ENCODE peak calls at places on chromosomes 11 and 22, in nine cellular contexts. N is sigmoid colon; K is lower lobe of right lung; H is HFFc6; T is AG10803; V is Peyer's patch; J is breast epithelium; O is H9; C is CD8-positive, alpha-beta T cell. G is an unnamed sample.

GRCh38 chr11:119373917-119374631 is 7.4 kb downstream of the USP2 start:
- DNase-seq in N (no peak), V (no peak), O (peak; percentile 88), H (peak; percentile 66), J (peak; percentile 73), T (peak; percentile 72), C (peak; percentile 47), K (no peak), G (peak; percentile 72)

GRCh38 chr11:123129920-123130319 is 65.1 kb downstream of the CLMP start:
- DNase-seq in N (no peak), T (peak; percentile 82), O (no peak), C (no peak), V (no peak), J (no peak), H (peak; percentile 83), K (no peak), G (no peak)

GRCh38 chr11:124676386-124676785 is 2.7 kb downstream of the SPA17 start:
- DNase-seq in C (no peak), H (peak; percentile 38), V (no peak), T (peak; percentile 55), N (no peak), O (no peak), K (no peak), J (no peak), G (no peak)

GRCh38 chr22:40426671-40427070 is 56.3 kb downstream of the SGSM3 start:
- DNase-seq in K (no peak), O (no peak), C (no peak), J (peak; percentile 51), V (no peak), N (peak; percentile 64), T (peak; percentile 57), H (no peak), G (no peak)

GRCh38 chr22:19514831-19515565 is 9.2 kb downstream of the CLDN5 start:
- DNase-seq in C (no peak), K (no peak), T (no peak), O (no peak), V (no peak), H (no peak), J (no peak), N (no peak), G (no peak)

GRCh38 chr11:15843309-15843857 is 513.0 kb downstream of the SOX6 start:
- DNase-seq in V (no peak), J (no peak), O (peak; percentile 31), H (no peak), N (no peak), T (no peak), C (no peak), K (no peak), G (no peak)

GRCh38 chr11:259374-259773 is 18.8 kb upstream of the NLRP6 start:
- DNase-seq in O (no peak), H (no peak), N (no peak), C (no peak), J (no peak), V (no peak), K (no peak), T (no peak), G (no peak)

GRCh38 chr11:77506857-77507256 is 33.0 kb upstream of the PAK1 start:
- DNase-seq in K (no peak), V (no peak), C (peak; percentile 9), N (no peak), O (no peak), J (no peak), T (no peak), H (peak; percentile 24), G (no peak)

GRCh38 chr11:32141886-32142546 is 51.1 kb downstream of the RCN1 start:
- DNase-seq in K (no peak), H (no peak), V (no peak), N (no peak), J (no peak), O (no peak), T (no peak), C (no peak), G (no peak)

GRCh38 chr11:7281083-7281482 is 29.4 kb downstream of the SYT9 start:
- DNase-seq in K (no peak), T (no peak), H (no peak), N (no peak), V (no peak), J (no peak), O (no peak), C (no peak), G (no peak)

GRCh38 chr11:102971766-102972165 is 16.2 kb upstream of the MMP13 start:
- DNase-seq in C (no peak), O (no peak), N (no peak), J (no peak), V (no peak), K (no peak), H (peak; percentile 53), T (peak; percentile 93), G (no peak)

GRCh38 chr11:105046898-105047579 is 1.9 kb upstream of the CARD16 start:
- DNase-seq in H (peak; percentile 98), K (no peak), N (peak; percentile 74), O (no peak), C (no peak), V (no peak), J (no peak), T (peak; percentile 99), G (no peak)

DNA sequence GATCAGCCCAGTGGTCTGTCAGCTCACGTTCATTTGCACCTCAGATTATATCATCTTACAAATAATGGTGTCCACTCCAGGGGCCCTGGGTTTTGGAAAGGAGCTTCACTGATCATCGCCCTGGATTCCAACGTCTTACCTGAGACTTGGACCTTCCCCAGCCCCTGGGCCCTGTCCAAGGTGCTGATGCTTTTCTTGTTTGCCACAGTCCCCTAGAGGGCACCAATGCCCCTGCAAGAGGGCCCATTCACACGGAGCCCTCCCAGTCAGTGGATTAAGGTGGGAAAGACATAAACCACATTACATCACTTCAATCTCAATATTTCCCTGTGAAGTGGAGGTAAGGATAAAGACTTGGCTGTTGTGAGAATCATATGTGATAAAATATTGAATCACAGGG is 167.2 kb downstream of the BUD13 start:
- DNase-seq in C (no peak), K (no peak), T (no peak), N (peak; percentile 20), H (no peak), J (peak; percentile 57), O (peak; percentile 86), V (no peak), G (peak; percentile 66)
- TF ChIP-seq CTCF in C (no peak), K (peak; percentile 10), T (peak; percentile 31), N (no peak), H (peak; percentile 28), J (no peak), O (peak; percentile 80), V (no peak), G (peak; percentile 33)

DNA sequence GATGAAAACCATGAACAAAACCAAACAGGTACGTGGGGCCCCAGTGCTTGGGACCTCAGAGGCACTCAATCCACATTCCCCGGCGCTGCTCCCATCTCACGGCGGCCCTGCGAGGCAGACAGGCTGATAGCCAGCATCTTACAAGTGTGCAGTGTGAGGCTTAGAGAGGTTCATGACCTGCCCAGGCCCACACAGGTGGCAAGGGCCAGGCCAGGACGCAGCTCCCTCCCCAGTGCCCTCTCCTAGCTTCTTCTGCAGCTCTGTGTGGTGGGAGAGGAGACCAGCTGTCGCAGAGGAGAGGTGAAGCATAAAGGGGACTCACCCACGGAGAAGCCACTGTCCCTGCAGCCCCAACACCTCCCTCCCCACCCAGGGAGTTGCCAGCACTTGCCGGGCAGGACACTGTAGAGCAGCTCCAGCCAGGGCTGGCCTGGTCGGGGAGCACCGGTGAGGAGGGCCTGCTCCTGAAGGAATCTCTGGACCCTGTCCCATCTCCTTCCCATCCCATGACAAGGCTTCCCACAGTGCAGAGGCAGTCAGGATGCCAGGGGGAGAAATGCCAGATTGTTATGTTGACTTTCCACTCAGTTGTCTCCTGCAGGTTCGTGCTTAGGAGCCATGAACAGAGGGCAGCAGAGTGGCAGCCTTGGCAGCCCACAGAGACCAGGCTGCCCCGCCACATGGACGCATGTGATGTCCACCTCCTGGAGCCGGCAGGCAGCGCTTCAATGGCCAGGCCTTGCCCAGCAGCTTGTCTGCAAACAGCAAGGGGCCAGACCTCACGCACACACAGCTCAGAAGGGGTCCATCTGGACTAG is 92.3 kb upstream of the TMEM45B start:
- DNase-seq in N (no peak), O (no peak), H (no peak), T (no peak), K (no peak), V (no peak), J (peak; percentile 43), C (no peak), G (no peak)
- TF ChIP-seq CTCF in N (no peak), O (no peak), H (no peak), T (no peak), K (no peak), V (no peak), J (no peak), C (no peak), G (no peak)

DNA sequence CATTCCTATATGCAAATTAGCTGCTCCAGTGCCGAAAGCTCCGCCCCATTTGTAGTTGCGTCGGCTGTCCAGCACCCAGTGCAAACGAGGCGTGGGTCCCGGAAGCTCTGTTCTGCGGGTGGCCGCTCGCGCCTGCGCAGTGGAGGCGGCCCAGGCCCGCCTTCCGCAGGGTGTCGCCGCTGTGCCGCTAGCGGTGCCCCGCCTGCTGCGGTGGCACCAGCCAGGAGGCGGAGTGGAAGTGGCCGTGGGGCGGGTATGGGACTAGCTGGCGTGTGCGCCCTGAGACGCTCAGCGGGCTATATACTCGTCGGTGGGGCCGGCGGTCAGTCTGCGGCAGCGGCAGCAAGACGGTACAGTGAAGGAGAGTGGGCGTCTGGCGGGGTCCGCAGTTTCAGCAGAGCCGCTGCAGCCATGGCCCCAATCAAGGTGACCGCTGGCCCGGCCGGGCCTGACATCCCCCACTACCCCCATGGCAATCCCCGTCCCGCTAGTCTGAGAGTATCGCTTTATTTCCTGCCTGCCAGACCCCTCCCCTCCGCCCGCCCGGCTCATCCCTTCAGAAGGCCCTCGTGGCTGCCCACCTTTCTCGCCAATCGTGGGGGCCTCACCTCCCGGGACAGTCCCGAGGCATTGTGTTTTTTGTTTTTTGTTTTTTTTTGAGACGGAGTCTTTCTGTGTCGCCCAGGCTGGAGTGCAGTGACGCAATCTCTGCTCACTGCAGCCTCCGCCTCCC is at the start of gene PRDX5:
- DNase-seq in N (peak; percentile 99), H (peak; percentile 95), T (peak; percentile 96), O (peak; percentile 94), K (peak; percentile 98), J (peak; percentile 94), V (peak; percentile 91), C (peak; percentile 92), G (peak; percentile 97)
- TF ChIP-seq CTCF in N (no peak), H (peak; percentile 57), T (peak; percentile 31), O (peak; percentile 32), K (peak; percentile 52), J (peak; percentile 32), V (peak; percentile 43), C (no peak), G (peak; percentile 54)

GRCh38 chr11:75083217-75083605 is 13.5 kb downstream of the OR2AT4 start:
- DNase-seq in H (no peak), K (no peak), T (no peak), J (no peak), O (no peak), C (no peak), V (no peak), N (no peak), G (no peak)

GRCh38 chr11:75078233-75078632 is 18.4 kb downstream of the OR2AT4 start:
- DNase-seq in V (no peak), H (peak; percentile 64), K (no peak), N (no peak), O (no peak), J (no peak), C (no peak), T (peak; percentile 15), G (no peak)

GRCh38 chr11:75082601-75083216 is 14.0 kb downstream of the OR2AT4 start:
- DNase-seq in O (no peak), J (no peak), C (no peak), V (no peak), H (no peak), K (no peak), N (no peak), T (no peak), G (no peak)

GRCh38 chr11:75077316-75077715 is 19.4 kb downstream of the OR2AT4 start:
- DNase-seq in T (no peak), J (no peak), N (no peak), O (no peak), C (no peak), H (no peak), V (no peak), K (no peak), G (no peak)

GRCh38 chr11:75079546-75079945 is 17.1 kb downstream of the OR2AT4 start:
- DNase-seq in V (no peak), O (no peak), K (no peak), T (no peak), C (no peak), J (no peak), N (no peak), H (no peak), G (no peak)
- TF ChIP-seq CTCF in V (no peak), O (no peak), K (no peak), T (no peak), C (no peak), J (no peak), N (no peak), H (no peak), G (no peak)